ENCODE peak calls at places on chromosomes 2 and 18, in seven cellular contexts. U is A549, Q is foreskin fibroblast, G is HFF-Myc, H is fibroblast of lung, B is coronary artery, C is brain microvascular endothelial cell. K is an unnamed sample.

GRCh38 chr2:67225287-67225973 is 171.7 kb upstream of the ETAA1 start:
- DNase-seq in U (no peak), Q (no peak), G (no peak), H (no peak), B (no peak), C (no peak), K (no peak)

GRCh38 chr2:70508711-70509462 is 44.7 kb downstream of the TGFA start:
- DNase-seq in U (no peak), Q (no peak), G (no peak), H (no peak), B (no peak), C (no peak), K (no peak)

GRCh38 chr2:196530910-196531309 is 108.6 kb upstream of the CCDC150 start:
- DNase-seq in U (no peak), Q (no peak), G (no peak), H (no peak), B (no peak), C (no peak), K (peak)

GRCh38 chr2:189559579-189560272 is 20.9 kb downstream of the SLC40A1 start:
- DNase-seq in U (no peak), Q (no peak), G (no peak), H (peak), B (no peak), C (no peak), K (no peak)

GRCh38 chr2:42693013-42693575 is 70.8 kb downstream of the OXER1 start:
- DNase-seq in U (no peak), Q (no peak), G (no peak), H (no peak), B (no peak), C (no peak), K (no peak)

GRCh38 chr2:191280304-191280703 is 35.1 kb downstream of the MYO1B start:
- DNase-seq in U (no peak), Q (no peak), G (no peak), H (no peak), B (no peak), C (no peak), K (no peak)

GRCh38 chr2:209208211-209208610 is 215.6 kb upstream of the MAP2 start:
- DNase-seq in U (no peak), Q (no peak), G (no peak), H (peak), B (no peak), C (no peak), K (peak)

GRCh38 chr2:133718688-133719201 is 150.5 kb upstream of the NCKAP5 start:
- DNase-seq in U (no peak), Q (peak), G (peak), H (peak), B (no peak), C (peak), K (no peak)

GRCh38 chr2:138893746-138894145 is 113.6 kb upstream of the NXPH2 start:
- DNase-seq in U (no peak), Q (no peak), G (no peak), H (no peak), B (no peak), C (no peak), K (no peak)

DNA sequence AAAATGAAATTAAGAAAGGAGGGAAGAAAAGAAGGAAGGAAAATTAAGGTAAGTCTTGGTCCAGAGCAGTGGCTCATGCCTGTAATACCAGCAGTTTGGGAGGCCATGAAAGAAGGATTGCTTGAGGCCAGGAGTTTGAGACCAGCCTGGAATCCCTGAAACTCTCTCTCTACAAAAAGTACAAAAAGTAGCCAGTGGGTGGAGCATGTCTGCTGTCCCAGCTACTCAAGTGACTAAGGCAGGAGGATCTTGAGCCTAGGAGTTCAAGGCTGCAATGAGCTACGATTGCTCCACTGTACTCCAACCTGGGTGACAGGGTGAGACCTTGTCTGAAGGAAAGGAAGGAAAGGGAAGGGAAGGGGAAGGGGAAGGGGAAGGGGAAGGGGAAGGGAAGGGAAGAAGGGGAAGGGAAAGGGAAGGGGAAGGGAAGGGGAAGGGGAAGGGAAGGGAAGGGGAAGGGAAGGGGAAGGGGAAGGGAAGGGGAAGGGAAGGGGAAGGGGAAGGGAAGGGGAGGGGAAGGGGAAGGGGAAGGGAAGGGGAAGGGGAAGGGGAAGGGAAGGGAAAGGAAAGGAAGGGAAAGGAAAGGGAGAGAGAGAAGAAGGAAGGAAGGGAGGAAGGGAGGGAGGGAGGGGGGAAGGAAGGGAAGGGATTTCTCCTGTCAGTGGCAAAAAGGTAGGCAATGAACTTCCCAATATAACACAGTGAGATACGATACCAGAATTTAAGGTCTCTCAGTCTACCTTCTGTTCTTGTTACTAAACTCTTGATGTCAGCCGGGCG is 412.8 kb downstream of the CMPK2 start:
- DNase-seq in U (no peak), Q (no peak), G (peak), H (no peak), B (no peak), C (peak), K (no peak)
- TF ChIP-seq CTCF in U (no peak), Q (peak), G (no peak), H (no peak), B (no peak), C (peak), K (peak)

GRCh38 chr2:173750332-173750731 is 214.8 kb downstream of the SP3 start:
- DNase-seq in U (no peak), Q (peak), G (no peak), H (peak), B (no peak), C (no peak), K (no peak)

GRCh38 chr2:173751245-173751975 is 213.8 kb downstream of the SP3 start:
- DNase-seq in U (no peak), Q (no peak), G (no peak), H (no peak), B (no peak), C (no peak), K (no peak)

GRCh38 chr2:173750831-173751230 is 214.3 kb downstream of the SP3 start:
- DNase-seq in U (no peak), Q (no peak), G (no peak), H (no peak), B (no peak), C (no peak), K (no peak)

GRCh38 chr2:173747037-173747436 is 218.1 kb downstream of the SP3 start:
- DNase-seq in U (no peak), Q (no peak), G (no peak), H (no peak), B (no peak), C (no peak), K (no peak)

GRCh38 chr2:173749315-173749714 is 215.9 kb downstream of the SP3 start:
- DNase-seq in U (peak), Q (peak), G (peak), H (peak), B (no peak), C (peak), K (no peak)
- TF ChIP-seq CTCF in U (peak), Q (peak), G (peak), H (peak), B (no peak), C (peak), K (no peak)

DNA sequence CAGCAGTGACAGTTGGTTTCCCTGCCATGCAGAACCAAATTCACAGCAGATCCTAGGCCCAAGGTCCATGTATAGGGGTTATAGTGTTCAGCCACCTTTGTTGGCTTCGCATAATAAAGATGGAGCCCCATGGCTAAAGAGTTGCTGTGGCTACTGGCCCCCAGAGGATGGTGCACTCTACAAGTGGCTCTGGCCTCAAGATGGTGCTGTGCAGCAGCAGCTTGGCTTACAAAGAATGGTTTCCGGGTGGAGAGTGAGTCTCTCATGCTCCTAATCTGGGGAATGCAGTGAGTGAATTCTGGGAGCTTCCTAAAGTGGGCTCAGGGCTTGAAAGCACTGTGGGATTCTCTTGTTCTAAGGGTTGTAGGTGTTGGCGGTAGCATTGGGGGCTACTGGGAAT is 1199.7 kb downstream of the CNTNAP5 start:
- DNase-seq in U (no peak), Q (no peak), G (no peak), H (no peak), B (no peak), C (no peak), K (no peak)
- TF ChIP-seq CTCF in U (no peak), Q (no peak), G (no peak), H (no peak), B (no peak), C (no peak), K (peak)

DNA sequence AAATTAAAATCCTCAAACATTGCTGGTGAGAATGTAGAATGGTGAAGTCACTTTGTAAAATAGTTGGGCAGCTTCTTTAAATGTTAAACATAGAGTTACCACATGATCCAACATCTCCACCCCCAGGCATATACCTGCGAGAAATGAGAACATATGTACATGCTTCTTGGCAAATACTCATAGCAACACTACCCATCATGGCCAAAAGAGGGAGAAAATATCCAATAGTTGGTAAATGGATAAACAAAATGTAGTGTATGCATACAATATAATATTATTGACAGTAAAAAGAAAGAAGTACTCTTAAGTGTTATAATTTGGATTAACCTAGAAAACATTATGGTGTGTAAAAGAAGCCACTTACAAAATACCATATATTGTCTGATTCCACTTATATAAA is 185.9 kb downstream of the CDH7 start:
- DNase-seq in U (no peak), Q (no peak), G (no peak), H (no peak), B (no peak), C (no peak), K (no peak)
- TF ChIP-seq CTCF in U (no peak), Q (no peak), G (no peak), H (no peak), B (no peak), C (no peak), K (no peak)

GRCh38 chr2:59180111-59180510 is 939.0 kb upstream of the FANCL start:
- DNase-seq in U (no peak), Q (no peak), G (no peak), H (no peak), B (no peak), C (no peak), K (no peak)

GRCh38 chr2:59183070-59183469 is 941.9 kb upstream of the FANCL start:
- DNase-seq in U (no peak), Q (no peak), G (no peak), H (no peak), B (no peak), C (no peak), K (no peak)

GRCh38 chr2:59184281-59185020 is 943.3 kb upstream of the FANCL start:
- DNase-seq in U (no peak), Q (peak), G (no peak), H (peak), B (no peak), C (peak), K (no peak)

GRCh38 chr2:59181347-59181746 is 940.2 kb upstream of the FANCL start:
- DNase-seq in U (no peak), Q (no peak), G (no peak), H (no peak), B (no peak), C (no peak), K (no peak)

GRCh38 chr2:59182249-59182648 is 941.1 kb upstream of the FANCL start:
- DNase-seq in U (peak), Q (peak), G (peak), H (no peak), B (no peak), C (peak), K (no peak)
- TF ChIP-seq CTCF in U (peak), Q (peak), G (peak), H (peak), B (no peak), C (peak), K (peak)

K was measured in GM13977.